ENCODE peak calls at places on chromosomes 5 and 9, in seven cellular contexts. One of them, this sample, is unnamed.

GRCh38 chr5:40559306-40559705 is 120.4 kb upstream of the PTGER4 start:
- DNase-seq in stimulated activated CD4-positive, alpha-beta T cell treated with anti-CD3 and anti-CD28 coated beads, Interleukin-2, amount 100 ng/mL, for 24 hours: no peak
- DNase-seq in activated naive CD4-positive, alpha-beta T cell treated with anti-CD3 and anti-CD28 coated beads, Interleukin-2, amount 50 U/mL, for 16 hours: no peak
- DNase-seq in iris pigment epithelial cell: no peak
- DNase-seq in naive thymus-derived CD4-positive, alpha-beta T cell: no peak
- DNase-seq in foreskin fibroblast: no peak
- DNase-seq in CD4-positive, CD25-positive, alpha-beta regulatory T cell: no peak
- DNase-seq in this sample: no peak

GRCh38 chr9:78074385-78075291 is 43.0 kb upstream of the GNAQ start:
- DNase-seq in activated naive CD4-positive, alpha-beta T cell treated with anti-CD3 and anti-CD28 coated beads, Interleukin-2, amount 50 U/mL, for 16 hours: no peak
- DNase-seq in stimulated activated CD4-positive, alpha-beta T cell treated with anti-CD3 and anti-CD28 coated beads, Interleukin-2, amount 100 ng/mL, for 24 hours: peak
- DNase-seq in foreskin fibroblast: no peak
- DNase-seq in iris pigment epithelial cell: no peak
- DNase-seq in CD4-positive, CD25-positive, alpha-beta regulatory T cell: peak
- DNase-seq in naive thymus-derived CD4-positive, alpha-beta T cell: peak
- DNase-seq in this sample: no peak

GRCh38 chr5:66540078-66540477 is 56.1 kb upstream of the MAST4 start:
- DNase-seq in activated naive CD4-positive, alpha-beta T cell treated with anti-CD3 and anti-CD28 coated beads, Interleukin-2, amount 50 U/mL, for 16 hours: no peak
- DNase-seq in stimulated activated CD4-positive, alpha-beta T cell treated with anti-CD3 and anti-CD28 coated beads, Interleukin-2, amount 100 ng/mL, for 24 hours: no peak
- DNase-seq in foreskin fibroblast: no peak
- DNase-seq in CD4-positive, CD25-positive, alpha-beta regulatory T cell: no peak
- DNase-seq in iris pigment epithelial cell: no peak
- DNase-seq in naive thymus-derived CD4-positive, alpha-beta T cell: no peak
- DNase-seq in this sample: no peak

GRCh38 chr5:153445875-153446567 is 44.4 kb upstream of the GRIA1 start:
- DNase-seq in activated naive CD4-positive, alpha-beta T cell treated with anti-CD3 and anti-CD28 coated beads, Interleukin-2, amount 50 U/mL, for 16 hours: no peak
- DNase-seq in iris pigment epithelial cell: no peak
- DNase-seq in stimulated activated CD4-positive, alpha-beta T cell treated with anti-CD3 and anti-CD28 coated beads, Interleukin-2, amount 100 ng/mL, for 24 hours: no peak
- DNase-seq in naive thymus-derived CD4-positive, alpha-beta T cell: no peak
- DNase-seq in CD4-positive, CD25-positive, alpha-beta regulatory T cell: no peak
- DNase-seq in foreskin fibroblast: peak
- DNase-seq in this sample: no peak

GRCh38 chr5:68028131-68028727 is 187.3 kb upstream of the PIK3R1 start:
- DNase-seq in naive thymus-derived CD4-positive, alpha-beta T cell: no peak
- DNase-seq in stimulated activated CD4-positive, alpha-beta T cell treated with anti-CD3 and anti-CD28 coated beads, Interleukin-2, amount 100 ng/mL, for 24 hours: no peak
- DNase-seq in activated naive CD4-positive, alpha-beta T cell treated with anti-CD3 and anti-CD28 coated beads, Interleukin-2, amount 50 U/mL, for 16 hours: no peak
- DNase-seq in iris pigment epithelial cell: peak
- DNase-seq in foreskin fibroblast: no peak
- DNase-seq in CD4-positive, CD25-positive, alpha-beta regulatory T cell: no peak
- DNase-seq in this sample: no peak

GRCh38 chr9:92714787-92715487 is 45.0 kb upstream of the IPPK start:
- DNase-seq in activated naive CD4-positive, alpha-beta T cell treated with anti-CD3 and anti-CD28 coated beads, Interleukin-2, amount 50 U/mL, for 16 hours: no peak
- DNase-seq in foreskin fibroblast: no peak
- DNase-seq in naive thymus-derived CD4-positive, alpha-beta T cell: no peak
- DNase-seq in stimulated activated CD4-positive, alpha-beta T cell treated with anti-CD3 and anti-CD28 coated beads, Interleukin-2, amount 100 ng/mL, for 24 hours: no peak
- DNase-seq in iris pigment epithelial cell: no peak
- DNase-seq in CD4-positive, CD25-positive, alpha-beta regulatory T cell: no peak
- DNase-seq in this sample: no peak

GRCh38 chr9:5791870-5792269 is 41.0 kb downstream of the ERMP1 start:
- DNase-seq in activated naive CD4-positive, alpha-beta T cell treated with anti-CD3 and anti-CD28 coated beads, Interleukin-2, amount 50 U/mL, for 16 hours: no peak
- DNase-seq in naive thymus-derived CD4-positive, alpha-beta T cell: no peak
- DNase-seq in iris pigment epithelial cell: no peak
- DNase-seq in stimulated activated CD4-positive, alpha-beta T cell treated with anti-CD3 and anti-CD28 coated beads, Interleukin-2, amount 100 ng/mL, for 24 hours: no peak
- DNase-seq in CD4-positive, CD25-positive, alpha-beta regulatory T cell: no peak
- DNase-seq in foreskin fibroblast: no peak
- DNase-seq in this sample: no peak

GRCh38 chr9:104927216-104927911 is 591 bp downstream of the ABCA1 start:
- DNase-seq in naive thymus-derived CD4-positive, alpha-beta T cell: peak
- DNase-seq in stimulated activated CD4-positive, alpha-beta T cell treated with anti-CD3 and anti-CD28 coated beads, Interleukin-2, amount 100 ng/mL, for 24 hours: peak
- DNase-seq in activated naive CD4-positive, alpha-beta T cell treated with anti-CD3 and anti-CD28 coated beads, Interleukin-2, amount 50 U/mL, for 16 hours: peak
- DNase-seq in iris pigment epithelial cell: peak
- DNase-seq in CD4-positive, CD25-positive, alpha-beta regulatory T cell: peak
- DNase-seq in foreskin fibroblast: no peak
- DNase-seq in this sample: no peak

GRCh38 chr9:87796232-87796631 is 70.3 kb downstream of the CTSL start:
- DNase-seq in activated naive CD4-positive, alpha-beta T cell treated with anti-CD3 and anti-CD28 coated beads, Interleukin-2, amount 50 U/mL, for 16 hours: no peak
- DNase-seq in CD4-positive, CD25-positive, alpha-beta regulatory T cell: no peak
- DNase-seq in naive thymus-derived CD4-positive, alpha-beta T cell: no peak
- DNase-seq in foreskin fibroblast: no peak
- DNase-seq in stimulated activated CD4-positive, alpha-beta T cell treated with anti-CD3 and anti-CD28 coated beads, Interleukin-2, amount 100 ng/mL, for 24 hours: no peak
- DNase-seq in iris pigment epithelial cell: no peak
- DNase-seq in this sample: no peak

GRCh38 chr9:32877103-32877502 is 93.8 kb downstream of the TMEM215 start:
- DNase-seq in foreskin fibroblast: no peak
- DNase-seq in naive thymus-derived CD4-positive, alpha-beta T cell: no peak
- DNase-seq in activated naive CD4-positive, alpha-beta T cell treated with anti-CD3 and anti-CD28 coated beads, Interleukin-2, amount 50 U/mL, for 16 hours: no peak
- DNase-seq in iris pigment epithelial cell: no peak
- DNase-seq in stimulated activated CD4-positive, alpha-beta T cell treated with anti-CD3 and anti-CD28 coated beads, Interleukin-2, amount 100 ng/mL, for 24 hours: no peak
- DNase-seq in CD4-positive, CD25-positive, alpha-beta regulatory T cell: no peak
- DNase-seq in this sample: no peak

GRCh38 chr5:131628990-131629389 is 6.0 kb downstream of the RAPGEF6 start:
- DNase-seq in stimulated activated CD4-positive, alpha-beta T cell treated with anti-CD3 and anti-CD28 coated beads, Interleukin-2, amount 100 ng/mL, for 24 hours: no peak
- DNase-seq in naive thymus-derived CD4-positive, alpha-beta T cell: no peak
- DNase-seq in foreskin fibroblast: peak
- DNase-seq in iris pigment epithelial cell: peak
- DNase-seq in activated naive CD4-positive, alpha-beta T cell treated with anti-CD3 and anti-CD28 coated beads, Interleukin-2, amount 50 U/mL, for 16 hours: no peak
- DNase-seq in CD4-positive, CD25-positive, alpha-beta regulatory T cell: no peak
- DNase-seq in this sample: no peak

GRCh38 chr9:134570151-134570621 is 71.4 kb upstream of the COL5A1 start:
- DNase-seq in naive thymus-derived CD4-positive, alpha-beta T cell: no peak
- DNase-seq in CD4-positive, CD25-positive, alpha-beta regulatory T cell: no peak
- DNase-seq in activated naive CD4-positive, alpha-beta T cell treated with anti-CD3 and anti-CD28 coated beads, Interleukin-2, amount 50 U/mL, for 16 hours: no peak
- DNase-seq in iris pigment epithelial cell: no peak
- DNase-seq in stimulated activated CD4-positive, alpha-beta T cell treated with anti-CD3 and anti-CD28 coated beads, Interleukin-2, amount 100 ng/mL, for 24 hours: no peak
- DNase-seq in foreskin fibroblast: no peak
- DNase-seq in this sample: no peak

GRCh38 chr9:73577867-73578266 is 426.2 kb downstream of the ANXA1 start:
- DNase-seq in CD4-positive, CD25-positive, alpha-beta regulatory T cell: no peak
- DNase-seq in naive thymus-derived CD4-positive, alpha-beta T cell: no peak
- DNase-seq in iris pigment epithelial cell: peak
- DNase-seq in activated naive CD4-positive, alpha-beta T cell treated with anti-CD3 and anti-CD28 coated beads, Interleukin-2, amount 50 U/mL, for 16 hours: no peak
- DNase-seq in stimulated activated CD4-positive, alpha-beta T cell treated with anti-CD3 and anti-CD28 coated beads, Interleukin-2, amount 100 ng/mL, for 24 hours: no peak
- DNase-seq in foreskin fibroblast: no peak
- DNase-seq in this sample: no peak

GRCh38 chr5:150636391-150637244 is 3.8 kb upstream of the SYNPO start:
- DNase-seq in stimulated activated CD4-positive, alpha-beta T cell treated with anti-CD3 and anti-CD28 coated beads, Interleukin-2, amount 100 ng/mL, for 24 hours: no peak
- DNase-seq in naive thymus-derived CD4-positive, alpha-beta T cell: no peak
- DNase-seq in foreskin fibroblast: peak
- DNase-seq in CD4-positive, CD25-positive, alpha-beta regulatory T cell: no peak
- DNase-seq in iris pigment epithelial cell: peak
- DNase-seq in activated naive CD4-positive, alpha-beta T cell treated with anti-CD3 and anti-CD28 coated beads, Interleukin-2, amount 50 U/mL, for 16 hours: no peak
- DNase-seq in this sample: no peak

GRCh38 chr5:6543346-6543730 is 89.5 kb downstream of the NSUN2 start:
- DNase-seq in foreskin fibroblast: no peak
- DNase-seq in activated naive CD4-positive, alpha-beta T cell treated with anti-CD3 and anti-CD28 coated beads, Interleukin-2, amount 50 U/mL, for 16 hours: no peak
- DNase-seq in iris pigment epithelial cell: no peak
- DNase-seq in naive thymus-derived CD4-positive, alpha-beta T cell: no peak
- DNase-seq in stimulated activated CD4-positive, alpha-beta T cell treated with anti-CD3 and anti-CD28 coated beads, Interleukin-2, amount 100 ng/mL, for 24 hours: no peak
- DNase-seq in CD4-positive, CD25-positive, alpha-beta regulatory T cell: no peak
- DNase-seq in this sample: no peak

GRCh38 chr9:132288956-132289355 is 65.8 kb downstream of the SETX start:
- DNase-seq in iris pigment epithelial cell: peak
- DNase-seq in naive thymus-derived CD4-positive, alpha-beta T cell: no peak
- DNase-seq in stimulated activated CD4-positive, alpha-beta T cell treated with anti-CD3 and anti-CD28 coated beads, Interleukin-2, amount 100 ng/mL, for 24 hours: no peak
- DNase-seq in foreskin fibroblast: no peak
- DNase-seq in CD4-positive, CD25-positive, alpha-beta regulatory T cell: no peak
- DNase-seq in activated naive CD4-positive, alpha-beta T cell treated with anti-CD3 and anti-CD28 coated beads, Interleukin-2, amount 50 U/mL, for 16 hours: no peak
- DNase-seq in this sample: no peak

GRCh38 chr5:58887721-58888409 is 305.0 kb downstream of the RAB3C start:
- DNase-seq in iris pigment epithelial cell: peak
- DNase-seq in naive thymus-derived CD4-positive, alpha-beta T cell: peak
- DNase-seq in foreskin fibroblast: no peak
- DNase-seq in activated naive CD4-positive, alpha-beta T cell treated with anti-CD3 and anti-CD28 coated beads, Interleukin-2, amount 50 U/mL, for 16 hours: no peak
- DNase-seq in CD4-positive, CD25-positive, alpha-beta regulatory T cell: peak
- DNase-seq in stimulated activated CD4-positive, alpha-beta T cell treated with anti-CD3 and anti-CD28 coated beads, Interleukin-2, amount 100 ng/mL, for 24 hours: no peak
- DNase-seq in this sample: no peak

GRCh38 chr5:123203105-123203794 is 114.2 kb downstream of the PRDM6 start:
- DNase-seq in activated naive CD4-positive, alpha-beta T cell treated with anti-CD3 and anti-CD28 coated beads, Interleukin-2, amount 50 U/mL, for 16 hours: no peak
- DNase-seq in naive thymus-derived CD4-positive, alpha-beta T cell: no peak
- DNase-seq in CD4-positive, CD25-positive, alpha-beta regulatory T cell: no peak
- DNase-seq in iris pigment epithelial cell: no peak
- DNase-seq in stimulated activated CD4-positive, alpha-beta T cell treated with anti-CD3 and anti-CD28 coated beads, Interleukin-2, amount 100 ng/mL, for 24 hours: no peak
- DNase-seq in foreskin fibroblast: peak
- DNase-seq in this sample: no peak

GRCh38 chr5:107516452-107517184 is 154.1 kb downstream of the EFNA5 start:
- DNase-seq in foreskin fibroblast: peak
- DNase-seq in iris pigment epithelial cell: peak
- DNase-seq in activated naive CD4-positive, alpha-beta T cell treated with anti-CD3 and anti-CD28 coated beads, Interleukin-2, amount 50 U/mL, for 16 hours: no peak
- DNase-seq in CD4-positive, CD25-positive, alpha-beta regulatory T cell: no peak
- DNase-seq in naive thymus-derived CD4-positive, alpha-beta T cell: no peak
- DNase-seq in stimulated activated CD4-positive, alpha-beta T cell treated with anti-CD3 and anti-CD28 coated beads, Interleukin-2, amount 100 ng/mL, for 24 hours: no peak
- DNase-seq in this sample: no peak

GRCh38 chr9:36341936-36342577 is 58.0 kb downstream of the RNF38 start:
- DNase-seq in activated naive CD4-positive, alpha-beta T cell treated with anti-CD3 and anti-CD28 coated beads, Interleukin-2, amount 50 U/mL, for 16 hours: no peak
- DNase-seq in stimulated activated CD4-positive, alpha-beta T cell treated with anti-CD3 and anti-CD28 coated beads, Interleukin-2, amount 100 ng/mL, for 24 hours: no peak
- DNase-seq in CD4-positive, CD25-positive, alpha-beta regulatory T cell: peak
- DNase-seq in iris pigment epithelial cell: no peak
- DNase-seq in foreskin fibroblast: no peak
- DNase-seq in naive thymus-derived CD4-positive, alpha-beta T cell: no peak
- DNase-seq in this sample: no peak

GRCh38 chr9:98962861-98963260 is 19.2 kb downstream of the COL15A1 start:
- DNase-seq in stimulated activated CD4-positive, alpha-beta T cell treated with anti-CD3 and anti-CD28 coated beads, Interleukin-2, amount 100 ng/mL, for 24 hours: no peak
- DNase-seq in naive thymus-derived CD4-positive, alpha-beta T cell: no peak
- DNase-seq in CD4-positive, CD25-positive, alpha-beta regulatory T cell: no peak
- DNase-seq in activated naive CD4-positive, alpha-beta T cell treated with anti-CD3 and anti-CD28 coated beads, Interleukin-2, amount 50 U/mL, for 16 hours: no peak
- DNase-seq in iris pigment epithelial cell: no peak
- DNase-seq in foreskin fibroblast: no peak
- DNase-seq in this sample: no peak

GRCh38 chr9:4425358-4426045 is 64.8 kb upstream of the SLC1A1 start:
- DNase-seq in foreskin fibroblast: no peak
- DNase-seq in activated naive CD4-positive, alpha-beta T cell treated with anti-CD3 and anti-CD28 coated beads, Interleukin-2, amount 50 U/mL, for 16 hours: no peak
- DNase-seq in CD4-positive, CD25-positive, alpha-beta regulatory T cell: no peak
- DNase-seq in iris pigment epithelial cell: peak
- DNase-seq in naive thymus-derived CD4-positive, alpha-beta T cell: no peak
- DNase-seq in stimulated activated CD4-positive, alpha-beta T cell treated with anti-CD3 and anti-CD28 coated beads, Interleukin-2, amount 100 ng/mL, for 24 hours: no peak
- DNase-seq in this sample: no peak

GRCh38 chr9:34995288-34996060 is 5.9 kb downstream of the DNAJB5 start:
- DNase-seq in naive thymus-derived CD4-positive, alpha-beta T cell: no peak
- DNase-seq in iris pigment epithelial cell: peak
- DNase-seq in CD4-positive, CD25-positive, alpha-beta regulatory T cell: no peak
- DNase-seq in activated naive CD4-positive, alpha-beta T cell treated with anti-CD3 and anti-CD28 coated beads, Interleukin-2, amount 50 U/mL, for 16 hours: no peak
- DNase-seq in stimulated activated CD4-positive, alpha-beta T cell treated with anti-CD3 and anti-CD28 coated beads, Interleukin-2, amount 100 ng/mL, for 24 hours: no peak
- DNase-seq in foreskin fibroblast: peak
- DNase-seq in this sample: no peak

GRCh38 chr5:148950892-148951291 is 112.0 kb downstream of the SH3TC2 start:
- DNase-seq in foreskin fibroblast: no peak
- DNase-seq in stimulated activated CD4-positive, alpha-beta T cell treated with anti-CD3 and anti-CD28 coated beads, Interleukin-2, amount 100 ng/mL, for 24 hours: no peak
- DNase-seq in naive thymus-derived CD4-positive, alpha-beta T cell: no peak
- DNase-seq in iris pigment epithelial cell: no peak
- DNase-seq in CD4-positive, CD25-positive, alpha-beta regulatory T cell: no peak
- DNase-seq in activated naive CD4-positive, alpha-beta T cell treated with anti-CD3 and anti-CD28 coated beads, Interleukin-2, amount 50 U/mL, for 16 hours: no peak
- DNase-seq in this sample: no peak

GRCh38 chr9:93237535-93237934 is 53.6 kb downstream of the WNK2 start:
- DNase-seq in iris pigment epithelial cell: no peak
- DNase-seq in naive thymus-derived CD4-positive, alpha-beta T cell: no peak
- DNase-seq in activated naive CD4-positive, alpha-beta T cell treated with anti-CD3 and anti-CD28 coated beads, Interleukin-2, amount 50 U/mL, for 16 hours: no peak
- DNase-seq in stimulated activated CD4-positive, alpha-beta T cell treated with anti-CD3 and anti-CD28 coated beads, Interleukin-2, amount 100 ng/mL, for 24 hours: no peak
- DNase-seq in foreskin fibroblast: no peak
- DNase-seq in CD4-positive, CD25-positive, alpha-beta regulatory T cell: peak
- DNase-seq in this sample: no peak

GRCh38 chr9:98842510-98842909 is 35.0 kb downstream of the GALNT12 start:
- DNase-seq in iris pigment epithelial cell: no peak
- DNase-seq in CD4-positive, CD25-positive, alpha-beta regulatory T cell: no peak
- DNase-seq in activated naive CD4-positive, alpha-beta T cell treated with anti-CD3 and anti-CD28 coated beads, Interleukin-2, amount 50 U/mL, for 16 hours: no peak
- DNase-seq in stimulated activated CD4-positive, alpha-beta T cell treated with anti-CD3 and anti-CD28 coated beads, Interleukin-2, amount 100 ng/mL, for 24 hours: no peak
- DNase-seq in naive thymus-derived CD4-positive, alpha-beta T cell: no peak
- DNase-seq in foreskin fibroblast: no peak
- DNase-seq in this sample: no peak

GRCh38 chr9:16884952-16885513 is 14.6 kb upstream of the BNC2 start:
- DNase-seq in CD4-positive, CD25-positive, alpha-beta regulatory T cell: no peak
- DNase-seq in foreskin fibroblast: peak
- DNase-seq in stimulated activated CD4-positive, alpha-beta T cell treated with anti-CD3 and anti-CD28 coated beads, Interleukin-2, amount 100 ng/mL, for 24 hours: no peak
- DNase-seq in naive thymus-derived CD4-positive, alpha-beta T cell: no peak
- DNase-seq in iris pigment epithelial cell: peak
- DNase-seq in activated naive CD4-positive, alpha-beta T cell treated with anti-CD3 and anti-CD28 coated beads, Interleukin-2, amount 50 U/mL, for 16 hours: no peak
- DNase-seq in this sample: no peak

GRCh38 chr5:111948517-111948916 is 191.5 kb upstream of the NREP start:
- DNase-seq in foreskin fibroblast: peak
- DNase-seq in stimulated activated CD4-positive, alpha-beta T cell treated with anti-CD3 and anti-CD28 coated beads, Interleukin-2, amount 100 ng/mL, for 24 hours: no peak
- DNase-seq in naive thymus-derived CD4-positive, alpha-beta T cell: no peak
- DNase-seq in CD4-positive, CD25-positive, alpha-beta regulatory T cell: no peak
- DNase-seq in activated naive CD4-positive, alpha-beta T cell treated with anti-CD3 and anti-CD28 coated beads, Interleukin-2, amount 50 U/mL, for 16 hours: no peak
- DNase-seq in iris pigment epithelial cell: peak
- DNase-seq in this sample: no peak

GRCh38 chr5:151095341-151096000 is 14.6 kb upstream of the TNIP1 start:
- DNase-seq in foreskin fibroblast: peak
- DNase-seq in iris pigment epithelial cell: no peak
- DNase-seq in stimulated activated CD4-positive, alpha-beta T cell treated with anti-CD3 and anti-CD28 coated beads, Interleukin-2, amount 100 ng/mL, for 24 hours: no peak
- DNase-seq in naive thymus-derived CD4-positive, alpha-beta T cell: no peak
- DNase-seq in CD4-positive, CD25-positive, alpha-beta regulatory T cell: no peak
- DNase-seq in activated naive CD4-positive, alpha-beta T cell treated with anti-CD3 and anti-CD28 coated beads, Interleukin-2, amount 50 U/mL, for 16 hours: no peak
- DNase-seq in this sample: no peak

GRCh38 chr5:72587909-72588308 is 80.7 kb upstream of the ZNF366 start:
- DNase-seq in foreskin fibroblast: no peak
- DNase-seq in iris pigment epithelial cell: peak
- DNase-seq in CD4-positive, CD25-positive, alpha-beta regulatory T cell: no peak
- DNase-seq in naive thymus-derived CD4-positive, alpha-beta T cell: no peak
- DNase-seq in activated naive CD4-positive, alpha-beta T cell treated with anti-CD3 and anti-CD28 coated beads, Interleukin-2, amount 50 U/mL, for 16 hours: no peak
- DNase-seq in stimulated activated CD4-positive, alpha-beta T cell treated with anti-CD3 and anti-CD28 coated beads, Interleukin-2, amount 100 ng/mL, for 24 hours: no peak
- DNase-seq in this sample: no peak

GRCh38 chr9:112112519-112112918 is 62.6 kb downstream of the SUSD1 start:
- DNase-seq in activated naive CD4-positive, alpha-beta T cell treated with anti-CD3 and anti-CD28 coated beads, Interleukin-2, amount 50 U/mL, for 16 hours: no peak
- DNase-seq in foreskin fibroblast: peak
- DNase-seq in naive thymus-derived CD4-positive, alpha-beta T cell: no peak
- DNase-seq in iris pigment epithelial cell: peak
- DNase-seq in stimulated activated CD4-positive, alpha-beta T cell treated with anti-CD3 and anti-CD28 coated beads, Interleukin-2, amount 100 ng/mL, for 24 hours: no peak
- DNase-seq in CD4-positive, CD25-positive, alpha-beta regulatory T cell: no peak
- DNase-seq in this sample: no peak